ENCODE peak calls at places on chromosomes 6 and 20, in five cellular contexts. One of them, this sample, is unnamed.

GRCh38 chr6:18350728-18351127 is 36.4 kb upstream of the RNF144B start:
- DNase-seq in tibial artery: no peak
- DNase-seq in CD8-positive, alpha-beta T cell: no peak
- DNase-seq in ascending aorta: no peak
- DNase-seq in mammary epithelial cell: peak
- DNase-seq in this sample: no peak

GRCh38 chr6:93889713-93890112 is 470.4 kb upstream of the EPHA7 start:
- DNase-seq in mammary epithelial cell: no peak
- DNase-seq in tibial artery: no peak
- DNase-seq in CD8-positive, alpha-beta T cell: no peak
- DNase-seq in ascending aorta: no peak
- DNase-seq in this sample: no peak

GRCh38 chr6:25404094-25404493 is 124.9 kb downstream of the CARMIL1 start:
- DNase-seq in mammary epithelial cell: no peak
- DNase-seq in tibial artery: no peak
- DNase-seq in ascending aorta: no peak
- DNase-seq in CD8-positive, alpha-beta T cell: no peak
- DNase-seq in this sample: no peak

GRCh38 chr20:20363449-20364015 is 4.4 kb upstream of the INSM1 start:
- DNase-seq in tibial artery: no peak
- DNase-seq in mammary epithelial cell: no peak
- DNase-seq in ascending aorta: no peak
- DNase-seq in CD8-positive, alpha-beta T cell: no peak
- DNase-seq in this sample: no peak

GRCh38 chr6:169990095-169991030 is 238.9 kb downstream of the ERMARD start:
- DNase-seq in ascending aorta: no peak
- DNase-seq in mammary epithelial cell: no peak
- DNase-seq in CD8-positive, alpha-beta T cell: peak
- DNase-seq in tibial artery: peak
- DNase-seq in this sample: no peak

GRCh38 chr20:52268184-52268583 is 76.6 kb upstream of the ZFP64 start:
- DNase-seq in tibial artery: no peak
- DNase-seq in mammary epithelial cell: no peak
- DNase-seq in ascending aorta: no peak
- DNase-seq in CD8-positive, alpha-beta T cell: no peak
- DNase-seq in this sample: no peak

GRCh38 chr6:101921829-101922450 is 528.4 kb downstream of the GRIK2 start:
- DNase-seq in ascending aorta: no peak
- DNase-seq in tibial artery: no peak
- DNase-seq in mammary epithelial cell: no peak
- DNase-seq in CD8-positive, alpha-beta T cell: no peak
- DNase-seq in this sample: no peak

GRCh38 chr6:31834704-31835375 is 7.3 kb downstream of the HSPA1B start:
- DNase-seq in mammary epithelial cell: no peak
- DNase-seq in ascending aorta: no peak
- DNase-seq in tibial artery: peak
- DNase-seq in CD8-positive, alpha-beta T cell: peak
- DNase-seq in this sample: no peak

GRCh38 chr6:157106487-157106886 is 216.8 kb downstream of the TMEM242 start:
- DNase-seq in CD8-positive, alpha-beta T cell: no peak
- DNase-seq in ascending aorta: no peak
- DNase-seq in mammary epithelial cell: peak
- DNase-seq in tibial artery: no peak
- DNase-seq in this sample: peak

GRCh38 chr6:15948930-15949900 is 179.7 kb upstream of the MYLIP start:
- DNase-seq in CD8-positive, alpha-beta T cell: no peak
- DNase-seq in tibial artery: no peak
- DNase-seq in mammary epithelial cell: peak
- DNase-seq in ascending aorta: no peak
- DNase-seq in this sample: peak

GRCh38 chr6:113871975-113872374 is 14.8 kb downstream of the MARCKS start:
- DNase-seq in tibial artery: no peak
- DNase-seq in CD8-positive, alpha-beta T cell: no peak
- DNase-seq in mammary epithelial cell: no peak
- DNase-seq in ascending aorta: no peak
- DNase-seq in this sample: no peak

GRCh38 chr6:115004982-115005381 is 662.2 kb upstream of the HS3ST5 start:
- DNase-seq in ascending aorta: no peak
- DNase-seq in tibial artery: no peak
- DNase-seq in mammary epithelial cell: no peak
- DNase-seq in CD8-positive, alpha-beta T cell: no peak
- DNase-seq in this sample: no peak

GRCh38 chr6:166418691-166419143 is 36.0 kb upstream of the MPC1 start:
- DNase-seq in CD8-positive, alpha-beta T cell: peak
- DNase-seq in mammary epithelial cell: no peak
- DNase-seq in tibial artery: no peak
- DNase-seq in ascending aorta: no peak
- DNase-seq in this sample: no peak

GRCh38 chr6:26195924-26196845 is 109.0 kb downstream of the HFE start:
- DNase-seq in tibial artery: no peak
- DNase-seq in ascending aorta: no peak
- DNase-seq in mammary epithelial cell: peak
- DNase-seq in CD8-positive, alpha-beta T cell: peak
- DNase-seq in this sample: no peak

GRCh38 chr20:49570828-49571552 is 3.1 kb upstream of the PTGIS start:
- DNase-seq in tibial artery: peak
- DNase-seq in ascending aorta: no peak
- DNase-seq in mammary epithelial cell: no peak
- DNase-seq in CD8-positive, alpha-beta T cell: no peak
- DNase-seq in this sample: no peak

GRCh38 chr20:396619-397431 is 11.3 kb upstream of the RBCK1 start:
- DNase-seq in CD8-positive, alpha-beta T cell: no peak
- DNase-seq in tibial artery: no peak
- DNase-seq in mammary epithelial cell: no peak
- DNase-seq in ascending aorta: no peak
- DNase-seq in this sample: no peak

DNA sequence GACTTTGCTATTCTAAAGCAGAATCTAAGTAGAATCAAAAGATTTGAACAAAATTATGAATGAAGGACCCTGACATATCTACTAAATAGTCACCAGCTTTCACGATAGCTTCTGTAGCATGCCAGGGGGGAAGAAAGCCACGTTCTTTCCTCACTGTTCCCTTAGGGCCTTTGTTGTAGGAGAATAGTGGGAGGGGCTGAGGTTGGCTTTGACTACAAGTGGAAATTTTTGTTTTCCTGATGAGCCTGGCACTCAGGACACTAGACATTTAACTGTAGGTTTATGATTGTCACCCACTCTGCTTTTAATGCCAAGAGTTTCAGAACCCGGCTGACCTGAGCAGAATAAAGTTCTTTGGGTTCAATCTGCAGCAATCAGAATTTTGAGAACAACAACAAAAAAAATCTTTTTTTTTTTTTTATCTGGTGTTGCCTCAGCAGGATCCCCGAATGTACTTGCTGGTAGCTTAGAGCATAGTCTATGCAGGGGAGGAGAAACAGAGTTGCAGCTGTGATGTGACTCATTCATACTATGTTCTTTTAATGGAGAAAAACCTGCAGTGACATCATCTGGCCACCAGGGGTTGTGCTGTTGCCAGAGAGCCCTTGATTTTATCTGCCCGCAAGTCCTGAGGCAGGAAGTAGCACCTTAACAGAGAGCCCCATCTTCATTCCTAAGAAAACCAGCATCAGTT is 38.5 kb downstream of the TPD52L1 start:
- DNase-seq in ascending aorta: peak
- DNase-seq in CD8-positive, alpha-beta T cell: peak
- DNase-seq in tibial artery: peak
- DNase-seq in mammary epithelial cell: peak
- DNase-seq in this sample: peak
- H3K27ac ChIP-seq in ascending aorta: no peak
- H3K27ac ChIP-seq in CD8-positive, alpha-beta T cell: no peak
- H3K27ac ChIP-seq in tibial artery: no peak
- H3K27ac ChIP-seq in mammary epithelial cell: peak
- H3K27ac ChIP-seq in this sample: peak

DNA sequence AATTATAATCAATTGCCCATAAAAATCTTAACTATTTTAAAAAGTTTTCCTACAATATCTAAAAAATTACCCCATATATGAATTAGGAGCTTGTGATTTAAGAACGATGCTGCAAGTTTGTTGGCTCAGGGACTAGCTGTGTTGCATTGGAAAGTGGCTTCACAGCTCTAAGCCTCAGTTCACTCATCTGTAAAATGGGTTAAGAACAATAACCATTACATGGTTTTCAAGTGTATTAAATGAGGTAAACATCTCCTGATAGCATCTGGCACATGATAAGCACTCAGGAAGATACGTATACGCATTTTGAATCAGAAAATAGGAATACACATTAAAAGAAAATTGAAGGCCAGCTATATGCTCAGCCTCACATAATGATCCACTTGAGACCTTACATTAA is 76.4 kb downstream of the ARHGAP18 start:
- DNase-seq in CD8-positive, alpha-beta T cell: no peak
- DNase-seq in ascending aorta: no peak
- DNase-seq in mammary epithelial cell: no peak
- DNase-seq in tibial artery: no peak
- DNase-seq in this sample: no peak
- H3K27ac ChIP-seq in CD8-positive, alpha-beta T cell: no peak
- H3K27ac ChIP-seq in ascending aorta: no peak
- H3K27ac ChIP-seq in mammary epithelial cell: no peak
- H3K27ac ChIP-seq in tibial artery: no peak
- H3K27ac ChIP-seq in this sample: no peak

DNA sequence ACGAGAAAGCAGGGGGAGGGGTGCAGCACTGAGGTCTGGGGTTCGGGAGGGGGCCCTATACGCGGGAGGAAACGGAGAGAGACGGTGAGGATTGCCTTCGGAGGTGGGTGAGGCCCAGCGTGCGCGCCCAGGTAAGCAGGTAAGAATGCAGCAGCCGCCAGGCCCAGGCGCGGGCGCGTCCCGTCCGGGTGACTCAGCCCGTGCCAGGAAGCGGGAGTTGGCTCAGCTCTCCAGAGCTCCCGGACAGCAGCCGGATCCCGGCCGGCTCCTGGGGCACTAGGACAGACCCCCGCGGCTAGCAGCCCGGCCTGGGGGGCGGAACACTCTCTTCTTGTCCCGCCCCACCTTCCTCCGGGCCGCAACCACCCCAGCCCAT is 1.5 kb upstream of the MDFI start:
- DNase-seq in ascending aorta: no peak
- DNase-seq in CD8-positive, alpha-beta T cell: no peak
- DNase-seq in tibial artery: no peak
- DNase-seq in mammary epithelial cell: peak
- DNase-seq in this sample: peak
- H3K27ac ChIP-seq in ascending aorta: no peak
- H3K27ac ChIP-seq in CD8-positive, alpha-beta T cell: no peak
- H3K27ac ChIP-seq in tibial artery: no peak
- H3K27ac ChIP-seq in mammary epithelial cell: peak
- H3K27ac ChIP-seq in this sample: peak

GRCh38 chr6:42689371-42689770 is 33.0 kb downstream of the PRPH2 start:
- DNase-seq in mammary epithelial cell: no peak
- DNase-seq in ascending aorta: no peak
- DNase-seq in tibial artery: no peak
- DNase-seq in CD8-positive, alpha-beta T cell: no peak
- DNase-seq in this sample: no peak

GRCh38 chr6:42693725-42694323 is 28.6 kb downstream of the PRPH2 start:
- DNase-seq in CD8-positive, alpha-beta T cell: no peak
- DNase-seq in mammary epithelial cell: no peak
- DNase-seq in ascending aorta: no peak
- DNase-seq in tibial artery: no peak
- DNase-seq in this sample: no peak

GRCh38 chr6:42692151-42692911 is 30.1 kb downstream of the PRPH2 start:
- DNase-seq in CD8-positive, alpha-beta T cell: no peak
- DNase-seq in ascending aorta: no peak
- DNase-seq in tibial artery: no peak
- DNase-seq in mammary epithelial cell: peak
- DNase-seq in this sample: peak

GRCh38 chr6:42690151-42690702 is 32.2 kb downstream of the PRPH2 start:
- DNase-seq in ascending aorta: no peak
- DNase-seq in mammary epithelial cell: no peak
- DNase-seq in tibial artery: no peak
- DNase-seq in CD8-positive, alpha-beta T cell: no peak
- DNase-seq in this sample: no peak

DNA sequence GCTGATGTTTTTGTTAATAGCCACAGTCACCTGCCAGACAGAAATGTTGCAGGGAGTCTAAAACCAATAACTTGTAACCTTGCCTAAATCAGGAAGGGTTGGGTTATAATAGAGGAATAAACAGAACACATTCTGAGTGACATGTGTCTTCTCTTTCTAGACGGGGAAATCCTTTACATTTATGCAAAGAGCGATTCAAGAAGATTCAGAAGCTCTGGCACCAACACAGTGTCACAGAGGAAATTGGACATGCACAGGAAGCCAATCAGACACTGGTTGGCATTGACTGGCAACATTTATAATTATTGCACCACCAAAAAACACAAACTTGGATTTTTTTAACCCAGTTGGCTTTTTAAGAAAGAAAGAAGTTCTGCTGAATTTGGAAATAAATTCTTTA is 31.5 kb downstream of the PRPH2 start:
- DNase-seq in ascending aorta: no peak
- DNase-seq in mammary epithelial cell: no peak
- DNase-seq in tibial artery: no peak
- DNase-seq in CD8-positive, alpha-beta T cell: no peak
- DNase-seq in this sample: no peak
- H3K27ac ChIP-seq in ascending aorta: peak
- H3K27ac ChIP-seq in mammary epithelial cell: no peak
- H3K27ac ChIP-seq in tibial artery: no peak
- H3K27ac ChIP-seq in CD8-positive, alpha-beta T cell: peak
- H3K27ac ChIP-seq in this sample: peak

GRCh38 chr6:13453172-13453552 is 34.2 kb downstream of the GFOD1 start:
- DNase-seq in ascending aorta: no peak
- DNase-seq in CD8-positive, alpha-beta T cell: no peak
- DNase-seq in tibial artery: no peak
- DNase-seq in mammary epithelial cell: no peak
- DNase-seq in this sample: no peak

GRCh38 chr6:13457577-13457976 is 29.8 kb downstream of the GFOD1 start:
- DNase-seq in CD8-positive, alpha-beta T cell: no peak
- DNase-seq in ascending aorta: no peak
- DNase-seq in tibial artery: no peak
- DNase-seq in mammary epithelial cell: peak
- DNase-seq in this sample: no peak

GRCh38 chr6:13453771-13454251 is 33.6 kb downstream of the GFOD1 start:
- DNase-seq in ascending aorta: no peak
- DNase-seq in mammary epithelial cell: peak
- DNase-seq in CD8-positive, alpha-beta T cell: peak
- DNase-seq in tibial artery: no peak
- DNase-seq in this sample: peak

GRCh38 chr6:13454286-13455221 is 32.8 kb downstream of the GFOD1 start:
- DNase-seq in mammary epithelial cell: peak
- DNase-seq in ascending aorta: peak
- DNase-seq in tibial artery: peak
- DNase-seq in CD8-positive, alpha-beta T cell: peak
- DNase-seq in this sample: no peak

GRCh38 chr6:13455604-13456003 is 31.8 kb downstream of the GFOD1 start:
- DNase-seq in CD8-positive, alpha-beta T cell: no peak
- DNase-seq in tibial artery: no peak
- DNase-seq in mammary epithelial cell: no peak
- DNase-seq in ascending aorta: no peak
- DNase-seq in this sample: no peak
- H3K27ac ChIP-seq in CD8-positive, alpha-beta T cell: no peak
- H3K27ac ChIP-seq in tibial artery: peak
- H3K27ac ChIP-seq in mammary epithelial cell: no peak
- H3K27ac ChIP-seq in ascending aorta: no peak
- H3K27ac ChIP-seq in this sample: no peak

This sample was measured in epithelial cell of prostate.